ENCODE peak calls at places on chromosomes 13 and 19, in four cellular contexts. O is fibroblast of lung, N is testis, C is adrenal gland. E is an unnamed sample.

GRCh38 chr19:38143847-38144246 is 80.2 kb downstream of the DPF1 start:
- DNase-seq in O (no peak), N (no peak), C (no peak), E (no peak)

GRCh38 chr19:40716031-40716654 is 543 bp downstream of the COQ8B start:
- DNase-seq in O (no peak), N (no peak), C (peak; percentile 81), E (peak; percentile 46)

GRCh38 chr13:21106089-21106488 is 44.7 kb upstream of the LATS2 start:
- DNase-seq in O (peak; percentile 79), N (no peak), C (no peak), E (no peak)

GRCh38 chr13:55483626-55484158 is 1657.0 kb upstream of the PRR20A start:
- DNase-seq in O (no peak), N (peak; percentile 31), C (no peak), E (no peak)

GRCh38 chr13:26919311-26919710 is 158.7 kb upstream of the GPR12 start:
- DNase-seq in O (peak; percentile 66), N (no peak), C (peak; percentile 59), E (no peak)

GRCh38 chr13:113661506-113661905 is 3.5 kb upstream of the ATP4B start:
- DNase-seq in O (no peak), N (no peak), C (no peak), E (no peak)

GRCh38 chr19:55603581-55604292 is 1.7 kb upstream of the ZNF865 start:
- DNase-seq in O (no peak), N (no peak), C (no peak), E (no peak)

GRCh38 chr13:26984337-26984736 is 187.3 kb downstream of the USP12 start:
- DNase-seq in O (no peak), N (no peak), C (no peak), E (no peak)

GRCh38 chr13:50646070-50646469 is 197.4 kb downstream of the DLEU7 start:
- DNase-seq in O (peak; percentile 57), N (no peak), C (no peak), E (no peak)

GRCh38 chr13:111489301-111489700 is 168.9 kb downstream of the TEX29 start:
- DNase-seq in O (no peak), N (no peak), C (no peak), E (no peak)

GRCh38 chr19:3108775-3109174 is 14.6 kb downstream of the GNA11 start:
- DNase-seq in O (peak; percentile 39), N (peak; percentile 75), C (peak; percentile 62), E (peak; percentile 85)

GRCh38 chr19:53328967-53329366 is 4.6 kb upstream of the ZNF845 start:
- DNase-seq in O (no peak), N (peak; percentile 74), C (no peak), E (no peak)

GRCh38 chr13:95805921-95806320 is 129.0 kb downstream of the DNAJC3 start:
- DNase-seq in O (no peak), N (no peak), C (no peak), E (no peak)

GRCh38 chr19:5339950-5340636 is 519 bp downstream of the PTPRS start:
- DNase-seq in O (no peak), N (no peak), C (peak; percentile 27), E (peak; percentile 62)

GRCh38 chr13:113145496-113145895 is 13.0 kb upstream of the PROZ start:
- DNase-seq in O (no peak), N (no peak), C (no peak), E (no peak)

GRCh38 chr19:42148270-42148669 is 16.0 kb upstream of the POU2F2 start:
- DNase-seq in O (no peak), N (no peak), C (no peak), E (no peak)

GRCh38 chr19:38726761-38727301 is 17.4 kb downstream of the CAPN12 start:
- DNase-seq in O (no peak), N (no peak), C (peak; percentile 33), E (no peak)

GRCh38 chr13:110130431-110130830 is 176.5 kb downstream of the COL4A1 start:
- DNase-seq in O (no peak), N (no peak), C (no peak), E (no peak)

GRCh38 chr13:71522976-71523517 is 344.0 kb downstream of the DACH1 start:
- DNase-seq in O (no peak), N (no peak), C (no peak), E (no peak)

GRCh38 chr19:41521860-41522555 is 54.0 kb upstream of the CEACAM21 start:
- DNase-seq in O (no peak), N (no peak), C (peak; percentile 28), E (peak; percentile 48)

GRCh38 chr13:113849546-113849945 is 14.3 kb downstream of the GAS6 start:
- DNase-seq in O (peak; percentile 51), N (no peak), C (no peak), E (no peak)

GRCh38 chr13:21361706-21362105 is 97.4 kb downstream of the ZDHHC20 start:
- DNase-seq in O (no peak), N (no peak), C (no peak), E (no peak)

GRCh38 chr19:8209965-8210659 is 942 bp downstream of the CERS4 start:
- DNase-seq in O (no peak), N (no peak), C (no peak), E (peak; percentile 37)

GRCh38 chr13:39909634-39910033 is 254.2 kb downstream of the COG6 start:
- DNase-seq in O (no peak), N (no peak), C (no peak), E (no peak)

GRCh38 chr19:38039966-38040365 is 133.0 kb downstream of the SIPA1L3 start:
- DNase-seq in O (peak; percentile 95), N (no peak), C (no peak), E (no peak)

GRCh38 chr19:40513345-40513678 is 46.5 kb downstream of the SPTBN4 start:
- DNase-seq in O (no peak), N (no peak), C (no peak), E (no peak)

GRCh38 chr13:40439928-40440327 is 226.5 kb downstream of the FOXO1 start:
- DNase-seq in O (no peak), N (peak; percentile 16), C (no peak), E (no peak)

GRCh38 chr19:48606463-48607358 is at the start of gene SPACA4:
- DNase-seq in O (no peak), N (no peak), C (no peak), E (no peak)

GRCh38 chr19:35143818-35144217 is 763 bp downstream of the FXYD7 start:
- DNase-seq in O (no peak), N (no peak), C (no peak), E (no peak)

GRCh38 chr13:50228527-50228926 is 213.3 kb downstream of the KCNRG start:
- DNase-seq in O (no peak), N (no peak), C (no peak), E (no peak)

GRCh38 chr13:21282065-21282464 is 105.6 kb downstream of the MRPL57 start:
- DNase-seq in O (no peak), N (no peak), C (no peak), E (no peak)

GRCh38 chr19:1406496-1406817 is 929 bp upstream of the DAZAP1 start:
- DNase-seq in O (no peak), N (no peak), C (no peak), E (no peak)

GRCh38 chr19:33395561-33396550 is 22.3 kb downstream of the CEBPG start:
- DNase-seq in O (peak; percentile 49), N (peak; percentile 85), C (no peak), E (no peak)

GRCh38 chr19:33399081-33399744 is 25.7 kb downstream of the CEBPG start:
- DNase-seq in O (no peak), N (no peak), C (no peak), E (no peak)

GRCh38 chr19:33396701-33397535 is 23.4 kb downstream of the CEBPG start:
- DNase-seq in O (no peak), N (no peak), C (no peak), E (no peak)

GRCh38 chr19:33398361-33399060 is 25.0 kb downstream of the CEBPG start:
- DNase-seq in O (no peak), N (no peak), C (no peak), E (no peak)

GRCh38 chr19:33397536-33398360 is 24.2 kb downstream of the CEBPG start:
- DNase-seq in O (no peak), N (no peak), C (no peak), E (no peak)
- TF ChIP-seq CTCF in O (peak; percentile 31), N (no peak), C (no peak), E (no peak)

GRCh38 chr19:54439174-54439851 is 9.7 kb upstream of the LENG8 start:
- DNase-seq in O (peak; percentile 34), N (peak; percentile 77), C (no peak), E (no peak)
- TF ChIP-seq CTCF in O (peak; percentile 56), N (peak; percentile 20), C (peak; percentile 17), E (no peak)

DNA sequence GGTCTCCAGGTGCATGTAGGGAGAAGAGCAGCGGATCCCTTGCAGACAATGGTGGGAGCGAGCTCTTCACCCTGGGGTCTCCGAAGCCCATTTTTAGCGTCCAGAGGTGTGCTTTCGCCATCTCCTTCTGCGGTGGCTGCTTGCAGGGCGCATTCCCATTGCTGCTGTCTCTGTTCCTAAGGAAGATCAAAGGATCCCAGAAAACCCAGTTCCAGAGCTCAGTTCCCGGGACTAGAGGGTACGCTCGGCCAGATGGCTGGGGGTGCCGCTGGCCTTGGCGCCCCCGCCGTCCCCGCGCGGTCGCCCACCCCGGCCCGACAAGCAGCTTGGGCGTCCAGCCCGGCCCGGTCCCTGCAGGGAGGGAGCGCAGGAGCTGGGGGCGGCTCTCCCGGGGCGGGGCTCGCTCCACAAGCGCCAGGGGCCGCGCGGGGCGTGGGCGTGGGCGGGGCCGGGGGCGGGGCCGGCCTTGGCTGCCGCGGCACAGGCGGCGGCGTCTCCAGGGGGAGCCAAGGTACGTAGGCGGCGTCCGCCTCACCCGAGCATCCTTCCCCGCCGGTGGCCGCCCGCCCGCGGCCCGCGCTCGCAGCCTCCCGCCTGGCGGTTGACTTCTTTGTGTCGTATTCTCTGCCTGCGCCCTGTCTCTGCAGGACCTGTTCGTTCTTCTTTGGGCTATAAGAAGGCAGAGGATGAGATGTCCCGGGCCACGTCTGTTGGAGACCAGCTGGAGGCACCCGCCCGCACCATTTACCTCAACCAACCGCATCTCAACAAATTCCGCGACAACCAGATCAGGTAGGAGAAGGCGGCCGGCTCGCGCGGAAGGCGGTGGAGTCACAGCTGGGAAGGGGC is 96.8 kb downstream of the ATP8A2 start:
- DNase-seq in O (peak; percentile 54), N (peak; percentile 67), C (peak; percentile 49), E (peak; percentile 64)
- TF ChIP-seq CTCF in O (no peak), N (no peak), C (no peak), E (no peak)

GRCh38 chr19:19466201-19466600 is 49.1 kb downstream of the TSSK6 start:
- DNase-seq in O (no peak), N (no peak), C (no peak), E (no peak)
- TF ChIP-seq CTCF in O (no peak), N (no peak), C (no peak), E (no peak)

DNA sequence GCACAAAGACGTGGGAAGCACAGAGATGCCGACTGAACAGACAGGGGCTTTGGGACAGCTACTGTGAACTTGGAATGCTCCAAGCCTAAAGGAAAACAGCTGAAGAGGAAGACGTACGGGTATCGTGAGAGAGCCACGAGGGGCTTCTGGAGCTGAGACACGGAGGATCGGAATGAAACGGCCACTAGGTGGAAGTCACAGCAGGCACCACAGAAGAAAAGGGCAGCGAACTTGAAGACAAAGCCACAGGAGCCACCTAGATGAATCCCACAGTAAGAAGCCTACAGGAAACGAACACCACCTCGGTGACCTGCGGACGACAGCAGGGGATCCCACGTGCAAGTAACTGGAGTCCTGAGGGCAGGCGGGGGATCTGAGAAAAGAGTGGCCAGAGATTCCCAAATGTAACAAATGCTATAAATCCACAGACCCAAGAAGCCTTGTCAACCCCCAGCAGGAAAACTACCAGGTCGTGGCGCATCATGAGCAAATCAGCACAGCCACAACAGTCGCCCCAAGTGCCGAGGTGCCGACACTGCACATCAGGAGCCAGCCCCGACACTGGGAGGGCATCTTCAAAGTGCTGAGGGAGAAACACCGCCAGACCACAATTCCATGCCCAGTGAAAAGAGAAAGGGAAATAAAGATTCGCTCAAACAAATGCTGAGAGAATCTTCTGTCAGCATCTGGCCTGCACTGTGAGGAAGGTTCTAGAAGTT is 39.3 kb upstream of the ISYNA1 start:
- DNase-seq in O (no peak), N (no peak), C (no peak), E (no peak)
- TF ChIP-seq CTCF in O (no peak), N (no peak), C (peak; percentile 15), E (no peak)

GRCh38 chr13:80341098-80341701 is at the start of gene SPRY2:
- DNase-seq in O (peak; percentile 97), N (peak; percentile 96), C (peak; percentile 91), E (peak; percentile 81)
- TF ChIP-seq CTCF in O (no peak), N (peak; percentile 32), C (no peak), E (no peak)